ENCODE peak calls at places on chromosomes 12 and 14, in ten cellular contexts. A is tibial artery; Q is activated B cell treated with CpG ODN at 0.5 μM for 24 hours; H is MCF 10A; G is ovary; D is mesothelial cell of epicardium; C is activated CD8-positive, alpha-beta T cell treated with anti-CD3 and anti-CD28 coated beads for 36 hours; I is H9; T is fibroblast of villous mesenchyme; K is left ventricle myocardium inferior. R is an unnamed sample.

GRCh38 chr12:45575823-45576448 is 153.6 kb upstream of the ARID2 start:
- DNase-seq in A (no peak), Q (no peak), H (no peak), G (no peak), D (no peak), C (no peak), I (no peak), T (no peak), K (no peak), R (peak)

GRCh38 chr14:79534703-79535353 is 676.5 kb downstream of the DIO2 start:
- DNase-seq in A (no peak), Q (no peak), H (no peak), G (no peak), D (no peak), C (no peak), I (no peak), T (no peak), K (no peak), R (no peak)

GRCh38 chr14:24135834-24136683 is at the start of gene PSME1:
- DNase-seq in A (peak), Q (peak), H (peak), G (peak), D (peak), C (peak), I (peak), T (peak), K (peak), R (peak)

GRCh38 chr12:22283006-22283506 is 51.5 kb downstream of the ST8SIA1 start:
- DNase-seq in A (no peak), Q (no peak), H (peak), G (no peak), D (no peak), C (no peak), I (no peak), T (peak), K (no peak), R (no peak)

GRCh38 chr14:99349721-99350495 is 77.9 kb upstream of the BCL11B start:
- DNase-seq in A (no peak), Q (no peak), H (no peak), G (peak), D (no peak), C (no peak), I (no peak), T (no peak), K (no peak), R (no peak)

GRCh38 chr14:33393895-33394405 is 455.3 kb downstream of the NPAS3 start:
- DNase-seq in A (no peak), Q (no peak), H (no peak), G (no peak), D (no peak), C (no peak), I (no peak), T (no peak), K (no peak), R (no peak)

GRCh38 chr14:94098359-94098758 is 12.2 kb upstream of the IFI27 start:
- DNase-seq in A (no peak), Q (no peak), H (no peak), G (no peak), D (no peak), C (no peak), I (peak), T (peak), K (no peak), R (no peak)

GRCh38 chr14:85576161-85576560 is 46.2 kb downstream of the FLRT2 start:
- DNase-seq in A (no peak), Q (no peak), H (no peak), G (no peak), D (no peak), C (no peak), I (no peak), T (no peak), K (no peak), R (no peak)

GRCh38 chr12:109736552-109737108 is 23.0 kb downstream of the FAM222A start:
- DNase-seq in A (peak), Q (peak), H (no peak), G (peak), D (peak), C (peak), I (peak), T (peak), K (peak), R (no peak)

GRCh38 chr12:78210894-78211302 is 380.2 kb downstream of the NAV3 start:
- DNase-seq in A (no peak), Q (no peak), H (peak), G (no peak), D (no peak), C (no peak), I (no peak), T (peak), K (no peak), R (no peak)

GRCh38 chr12:127760996-127761395 is 506.0 kb upstream of the TMEM132C start:
- DNase-seq in A (no peak), Q (no peak), H (no peak), G (no peak), D (no peak), C (no peak), I (no peak), T (no peak), K (no peak), R (no peak)

GRCh38 chr14:90426663-90427062 is 29.8 kb downstream of the CALM1 start:
- DNase-seq in A (no peak), Q (no peak), H (no peak), G (peak), D (no peak), C (no peak), I (no peak), T (peak), K (peak), R (no peak)

GRCh38 chr12:114949081-114949480 is 265.1 kb upstream of the TBX3 start:
- DNase-seq in A (no peak), Q (no peak), H (no peak), G (no peak), D (no peak), C (no peak), I (no peak), T (no peak), K (no peak), R (no peak)

GRCh38 chr14:85250369-85250768 is 279.6 kb upstream of the FLRT2 start:
- DNase-seq in A (no peak), Q (no peak), H (no peak), G (no peak), D (no peak), C (no peak), I (peak), T (no peak), K (no peak), R (no peak)

GRCh38 chr12:91127751-91128150 is 16.5 kb upstream of the LUM start:
- DNase-seq in A (no peak), Q (no peak), H (no peak), G (no peak), D (no peak), C (no peak), I (no peak), T (no peak), K (no peak), R (no peak)

GRCh38 chr14:95180966-95181733 is 23.8 kb upstream of the DICER1 start:
- DNase-seq in A (no peak), Q (no peak), H (no peak), G (no peak), D (no peak), C (no peak), I (no peak), T (no peak), K (no peak), R (no peak)

GRCh38 chr14:95520346-95520745 is 3.9 kb upstream of the SYNE3 start:
- DNase-seq in A (no peak), Q (no peak), H (peak), G (no peak), D (no peak), C (peak), I (no peak), T (no peak), K (no peak), R (no peak)

GRCh38 chr12:3898751-3899150 is 25.6 kb upstream of the PARP11 start:
- DNase-seq in A (no peak), Q (no peak), H (no peak), G (no peak), D (no peak), C (no peak), I (no peak), T (no peak), K (no peak), R (no peak)

GRCh38 chr14:99186956-99187690 is 84.9 kb downstream of the BCL11B start:
- DNase-seq in A (no peak), Q (no peak), H (no peak), G (no peak), D (no peak), C (peak), I (no peak), T (no peak), K (no peak), R (no peak)

GRCh38 chr14:98974113-98974512 is 297.9 kb downstream of the BCL11B start:
- DNase-seq in A (no peak), Q (no peak), H (no peak), G (no peak), D (no peak), C (no peak), I (no peak), T (no peak), K (no peak), R (no peak)

GRCh38 chr12:591167-591570 is 72.1 kb downstream of the NINJ2 start:
- DNase-seq in A (peak), Q (no peak), H (no peak), G (no peak), D (no peak), C (no peak), I (no peak), T (no peak), K (peak), R (no peak)
- TF ChIP-seq CTCF in A (no peak), Q (no peak), H (no peak), G (no peak), D (no peak), C (no peak), I (peak), T (no peak), K (peak), R (no peak)

DNA sequence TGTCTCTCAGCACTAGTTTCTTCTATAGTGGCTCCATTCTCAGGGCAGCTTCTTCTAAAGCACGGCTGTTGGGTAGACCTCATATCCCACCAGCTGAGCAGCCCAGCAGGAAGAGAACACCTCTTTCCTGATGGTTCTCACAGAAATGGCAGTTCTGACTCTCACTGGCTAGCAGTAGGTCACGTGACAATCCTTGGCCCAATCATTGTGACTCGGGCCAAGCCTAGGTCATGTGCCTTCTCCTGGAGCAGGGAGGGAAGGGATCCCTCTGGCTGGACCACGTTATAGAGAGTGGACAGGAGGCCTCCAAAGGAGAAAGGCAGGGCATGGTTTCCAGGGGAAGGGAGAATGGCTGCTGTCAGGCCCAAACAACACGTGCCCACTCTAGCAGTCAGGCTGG is 149.1 kb downstream of the AACS start:
- DNase-seq in A (no peak), Q (no peak), H (no peak), G (no peak), D (no peak), C (no peak), I (no peak), T (no peak), K (no peak), R (no peak)
- TF ChIP-seq CTCF in A (no peak), Q (no peak), H (no peak), G (no peak), D (no peak), C (no peak), I (no peak), T (no peak), K (no peak), R (no peak)

DNA sequence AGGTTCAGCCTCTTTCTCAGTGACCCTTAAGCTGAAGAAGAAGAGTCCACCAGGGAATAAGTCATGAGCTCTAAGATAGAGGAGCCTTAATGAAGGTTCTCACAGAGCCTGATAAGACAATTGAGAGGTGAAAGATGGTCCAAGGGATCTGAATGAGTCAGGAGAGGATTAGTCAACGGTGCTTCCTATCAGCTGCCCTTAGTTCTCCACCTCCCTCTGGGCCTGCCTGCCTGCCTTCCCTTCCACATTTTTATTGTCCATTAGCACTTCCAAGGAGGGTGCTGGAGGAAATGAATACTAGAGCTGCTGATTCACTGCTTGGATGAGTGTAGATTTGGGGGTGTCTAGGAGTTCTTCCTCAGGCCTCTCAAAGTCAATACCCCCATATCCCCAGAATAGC is 161.7 kb upstream of the RMST start:
- DNase-seq in A (no peak), Q (no peak), H (no peak), G (no peak), D (no peak), C (no peak), I (no peak), T (no peak), K (no peak), R (no peak)
- TF ChIP-seq CTCF in A (no peak), Q (no peak), H (no peak), G (no peak), D (no peak), C (no peak), I (no peak), T (no peak), K (no peak), R (no peak)

GRCh38 chr12:27732281-27732680 is 21.6 kb downstream of the MRPS35 start:
- DNase-seq in A (no peak), Q (no peak), H (peak), G (no peak), D (no peak), C (peak), I (peak), T (no peak), K (no peak), R (no peak)

GRCh38 chr12:27733052-27733656 is 22.5 kb downstream of the MRPS35 start:
- DNase-seq in A (no peak), Q (no peak), H (peak), G (no peak), D (no peak), C (peak), I (no peak), T (peak), K (no peak), R (peak)

GRCh38 chr12:27730097-27730588 is 19.5 kb downstream of the MRPS35 start:
- DNase-seq in A (no peak), Q (no peak), H (no peak), G (no peak), D (no peak), C (no peak), I (no peak), T (no peak), K (no peak), R (no peak)

DNA sequence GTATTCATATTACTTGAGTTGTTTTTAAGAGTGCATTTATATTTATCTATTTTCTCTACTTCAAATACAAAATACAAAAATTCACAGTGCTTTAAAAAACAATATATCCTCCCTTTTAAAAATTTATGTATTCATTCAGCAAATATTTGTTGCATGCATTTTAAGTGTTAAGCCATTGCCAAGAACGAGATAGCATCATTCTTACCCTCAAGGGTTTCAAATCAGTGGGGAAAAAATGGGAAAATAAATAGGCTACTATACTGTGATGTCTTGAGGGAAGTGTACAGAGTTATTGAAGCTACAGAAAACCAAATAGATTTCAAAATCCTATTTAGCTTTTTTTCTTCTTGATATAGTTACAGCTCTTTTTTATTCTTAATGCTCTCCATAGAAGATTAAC is 23.2 kb downstream of the MRPS35 start:
- DNase-seq in A (no peak), Q (no peak), H (no peak), G (no peak), D (no peak), C (no peak), I (no peak), T (no peak), K (no peak), R (no peak)
- TF ChIP-seq CTCF in A (no peak), Q (no peak), H (no peak), G (no peak), D (no peak), C (no peak), I (no peak), T (no peak), K (no peak), R (no peak)

GRCh38 chr12:116202940-116203339 is 74.6 kb downstream of the MED13L start:
- DNase-seq in A (no peak), Q (no peak), H (no peak), G (no peak), D (no peak), C (no peak), I (no peak), T (peak), K (no peak), R (no peak)
- TF ChIP-seq CTCF in A (no peak), Q (no peak), H (no peak), G (no peak), D (no peak), C (no peak), I (no peak), T (peak), K (no peak), R (no peak)

GRCh38 chr14:81931828-81932227 is 398.2 kb upstream of the SEL1L start:
- DNase-seq in A (no peak), Q (no peak), H (no peak), G (no peak), D (no peak), C (no peak), I (no peak), T (no peak), K (no peak), R (no peak)

GRCh38 chr14:81927069-81927468 is 393.4 kb upstream of the SEL1L start:
- DNase-seq in A (no peak), Q (no peak), H (peak), G (no peak), D (no peak), C (no peak), I (no peak), T (no peak), K (no peak), R (no peak)
- TF ChIP-seq CTCF in A (no peak), Q (no peak), H (no peak), G (no peak), D (no peak), C (no peak), I (peak), T (no peak), K (peak), R (no peak)

GRCh38 chr12:62127516-62127915 is 132.7 kb upstream of the USP15 start:
- DNase-seq in A (no peak), Q (no peak), H (no peak), G (no peak), D (no peak), C (no peak), I (no peak), T (no peak), K (no peak), R (no peak)

GRCh38 chr12:62128186-62128965 is 131.8 kb upstream of the USP15 start:
- DNase-seq in A (no peak), Q (no peak), H (no peak), G (no peak), D (no peak), C (no peak), I (no peak), T (peak), K (no peak), R (no peak)

GRCh38 chr12:62123721-62124203 is 136.4 kb upstream of the USP15 start:
- DNase-seq in A (peak), Q (no peak), H (peak), G (peak), D (no peak), C (peak), I (peak), T (peak), K (no peak), R (peak)
- TF ChIP-seq CTCF in A (peak), Q (no peak), H (peak), G (peak), D (peak), C (peak), I (peak), T (peak), K (peak), R (peak)

GRCh38 chr12:68109001-68109400 is 50.5 kb downstream of the IFNG start:
- DNase-seq in A (no peak), Q (no peak), H (no peak), G (no peak), D (no peak), C (peak), I (no peak), T (no peak), K (no peak), R (no peak)

GRCh38 chr12:68118096-68118755 is 41.3 kb downstream of the IFNG start:
- DNase-seq in A (no peak), Q (no peak), H (no peak), G (no peak), D (no peak), C (no peak), I (peak), T (no peak), K (no peak), R (no peak)

GRCh38 chr12:68111995-68112394 is 47.5 kb downstream of the IFNG start:
- DNase-seq in A (no peak), Q (no peak), H (no peak), G (no peak), D (no peak), C (no peak), I (no peak), T (no peak), K (no peak), R (no peak)

GRCh38 chr12:68109444-68110217 is 49.9 kb downstream of the IFNG start:
- DNase-seq in A (no peak), Q (no peak), H (no peak), G (no peak), D (no peak), C (no peak), I (no peak), T (no peak), K (no peak), R (no peak)

GRCh38 chr12:68113644-68114043 is 45.9 kb downstream of the IFNG start:
- DNase-seq in A (no peak), Q (no peak), H (peak), G (no peak), D (no peak), C (peak), I (peak), T (no peak), K (no peak), R (no peak)
- TF ChIP-seq CTCF in A (no peak), Q (no peak), H (no peak), G (no peak), D (peak), C (peak), I (peak), T (peak), K (no peak), R (peak)

R was measured in GM20000.